ENCODE peak calls at places on chromosome 7, in eight cellular contexts. I, H, K, G, V, X, C and E are unnamed samples.

GRCh38 chr7:156668130-156668741 is 27.7 kb downstream of the RNF32 start:
- DNase-seq in I (no peak), H (no peak), K (no peak), G (no peak), V (no peak), X (peak; percentile 28), C (no peak), E (no peak)

GRCh38 chr7:130356760-130357611 is 12.4 kb downstream of the CPA5 start:
- DNase-seq in I (no peak), H (no peak), K (peak; percentile 91), G (no peak), V (no peak), X (no peak), C (peak; percentile 8), E (no peak)

GRCh38 chr7:28296571-28297483 is 115.5 kb upstream of the CREB5 start:
- DNase-seq in I (peak; percentile 59), H (no peak), K (peak; percentile 47), G (no peak), V (no peak), X (peak; percentile 27), C (peak; percentile 23), E (peak; percentile 49)

GRCh38 chr7:80819503-80819902 is 99.3 kb downstream of the SEMA3C start:
- DNase-seq in I (no peak), H (no peak), K (no peak), G (no peak), V (no peak), X (no peak), C (no peak), E (no peak)

GRCh38 chr7:116439856-116440549 is 59.5 kb upstream of the CAV2 start:
- DNase-seq in I (no peak), H (no peak), K (no peak), G (no peak), V (no peak), X (no peak), C (no peak), E (no peak)

GRCh38 chr7:100483728-100484635 is at the start of gene NYAP1:
- DNase-seq in I (peak; percentile 78), H (no peak), K (peak; percentile 38), G (peak; percentile 82), V (peak; percentile 64), X (peak; percentile 64), C (no peak), E (no peak)

GRCh38 chr7:45089314-45089891 is 634 bp upstream of the NACAD start:
- DNase-seq in I (peak; percentile 98), H (no peak), K (peak; percentile 49), G (peak; percentile 88), V (peak; percentile 97), X (peak; percentile 54), C (peak; percentile 2), E (peak; percentile 34)

GRCh38 chr7:25849361-25850184 is 302.4 kb upstream of the NFE2L3 start:
- DNase-seq in I (no peak), H (no peak), K (peak; percentile 92), G (no peak), V (no peak), X (no peak), C (peak; percentile 33), E (no peak)

GRCh38 chr7:54581511-54581910 is 39.3 kb downstream of the VSTM2A start:
- DNase-seq in I (no peak), H (no peak), K (peak; percentile 4), G (no peak), V (no peak), X (no peak), C (no peak), E (no peak)

GRCh38 chr7:69198250-69198649 is 400.0 kb upstream of the AUTS2 start:
- DNase-seq in I (no peak), H (no peak), K (no peak), G (no peak), V (no peak), X (no peak), C (no peak), E (no peak)

GRCh38 chr7:155846156-155846555 is 33.9 kb upstream of the SHH start:
- DNase-seq in I (no peak), H (no peak), K (no peak), G (peak; percentile 64), V (no peak), X (no peak), C (no peak), E (no peak)

GRCh38 chr7:18831381-18831901 is 286.0 kb downstream of the TWIST1 start:
- DNase-seq in I (no peak), H (no peak), K (no peak), G (no peak), V (no peak), X (no peak), C (no peak), E (no peak)

GRCh38 chr7:115840702-115841101 is 189.9 kb downstream of the TFEC start:
- DNase-seq in I (no peak), H (no peak), K (no peak), G (no peak), V (no peak), X (no peak), C (no peak), E (no peak)

GRCh38 chr7:155896531-155897263 is 84.4 kb upstream of the SHH start:
- DNase-seq in I (no peak), H (no peak), K (peak; percentile 27), G (peak; percentile 16), V (no peak), X (no peak), C (no peak), E (no peak)

GRCh38 chr7:30778246-30779025 is 7.2 kb downstream of the MINDY4 start:
- DNase-seq in I (no peak), H (no peak), K (no peak), G (peak; percentile 79), V (peak; percentile 61), X (no peak), C (peak; percentile 76), E (no peak)

GRCh38 chr7:50953303-50953702 is 170.6 kb upstream of the GRB10 start:
- DNase-seq in I (no peak), H (no peak), K (peak; percentile 37), G (no peak), V (no peak), X (no peak), C (no peak), E (no peak)

GRCh38 chr7:101746311-101746710 is 71.1 kb upstream of the CUX1 start:
- DNase-seq in I (no peak), H (peak; percentile 27), K (no peak), G (no peak), V (no peak), X (no peak), C (no peak), E (no peak)

GRCh38 chr7:129535896-129536295 is 33.6 kb downstream of the SMKR1 start:
- DNase-seq in I (no peak), H (no peak), K (no peak), G (no peak), V (no peak), X (no peak), C (no peak), E (no peak)

GRCh38 chr7:156747718-156748117 is 107.1 kb downstream of the RNF32 start:
- DNase-seq in I (no peak), H (no peak), K (no peak), G (no peak), V (no peak), X (no peak), C (no peak), E (no peak)

GRCh38 chr7:50562126-50562525 is 3.1 kb downstream of the DDC start:
- DNase-seq in I (no peak), H (no peak), K (no peak), G (no peak), V (no peak), X (no peak), C (no peak), E (no peak)